ENCODE peak calls at places on chromosomes 5 and 9, in five cellular contexts. W is SW 1271, Z is NCI-H226, Q is nephron progenitor cell, M is T-helper 1 cell. D is an unnamed sample.

GRCh38 chr5:120692346-120692745 is 228.2 kb downstream of the PRR16 start:
- DNase-seq in Z (no peak), M (no peak), W (no peak), Q (no peak), D (no peak)

GRCh38 chr5:127758884-127759283 is 55.7 kb downstream of the CCDC192 start:
- DNase-seq in W (no peak), M (no peak), Z (peak), Q (no peak), D (no peak)

GRCh38 chr9:101326501-101326900 is 58.3 kb downstream of the BAAT start:
- DNase-seq in Q (no peak), W (no peak), Z (peak), M (no peak), D (no peak)

GRCh38 chr5:78806544-78806943 is 158.0 kb upstream of the LHFPL2 start:
- DNase-seq in Q (no peak), W (peak), M (no peak), Z (peak), D (no peak)

GRCh38 chr5:143977891-143978448 is 166.0 kb downstream of the HMHB1 start:
- DNase-seq in M (no peak), W (no peak), Z (peak), Q (no peak), D (no peak)

GRCh38 chr5:110916373-110917049 is 155.0 kb upstream of the TSLP start:
- DNase-seq in Z (peak), M (no peak), W (peak), Q (no peak), D (no peak)

GRCh38 chr9:37005517-37006140 is 28.4 kb downstream of the PAX5 start:
- DNase-seq in M (no peak), Q (no peak), Z (no peak), W (no peak), D (no peak)

GRCh38 chr9:82570226-82570625 is 492.7 kb downstream of the RASEF start:
- DNase-seq in Z (peak), M (no peak), W (no peak), Q (no peak), D (no peak)